ENCODE peak calls at places on chromosomes 5 and 9, in eight cellular contexts. T is GM23338, Q is uterus, D is stomach, M is A549, A is left ventricle myocardium inferior, S is heart left ventricle, W is cardiac muscle cell. F is an unnamed sample.

GRCh38 chr9:131774636-131775035 is 34.8 kb upstream of the RAPGEF1 start:
- DNase-seq in S (no peak), D (no peak), A (no peak), M (no peak), Q (no peak), T (no peak), W (no peak), F (no peak)

GRCh38 chr9:106479679-106480078 is 383.3 kb upstream of the ZNF462 start:
- DNase-seq in S (no peak), Q (no peak), D (no peak), M (no peak), T (no peak), W (no peak), A (no peak), F (peak)

GRCh38 chr5:7347377-7347776 is 48.6 kb upstream of the ADCY2 start:
- DNase-seq in W (no peak), T (peak), S (no peak), A (no peak), Q (no peak), M (no peak), D (no peak), F (no peak)

GRCh38 chr9:136078498-136079011 is 16.5 kb downstream of the NACC2 start:
- DNase-seq in W (no peak), A (no peak), D (no peak), M (no peak), T (no peak), S (no peak), Q (no peak), F (no peak)

GRCh38 chr5:167755420-167755819 is 536.0 kb upstream of the WWC1 start:
- DNase-seq in W (no peak), M (no peak), S (no peak), T (no peak), D (no peak), Q (no peak), A (no peak), F (no peak)

GRCh38 chr5:31537856-31538255 is 5.8 kb downstream of the C5orf22 start:
- DNase-seq in A (no peak), S (no peak), W (no peak), Q (no peak), D (no peak), M (no peak), T (no peak), F (peak)

GRCh38 chr9:132905726-132906125 is 27.0 kb downstream of the SPACA9 start:
- DNase-seq in T (no peak), Q (no peak), S (no peak), W (no peak), D (no peak), A (no peak), M (no peak), F (no peak)

GRCh38 chr9:86706391-86706790 is 240.9 kb downstream of the GAS1 start:
- DNase-seq in Q (no peak), S (no peak), A (no peak), D (no peak), T (peak), W (no peak), M (no peak), F (peak)

GRCh38 chr9:108186996-108187395 is 668.8 kb downstream of the ACTL7B start:
- DNase-seq in A (peak), S (peak), D (peak), W (no peak), M (no peak), Q (peak), T (no peak), F (peak)

GRCh38 chr5:82364497-82364896 is 86.3 kb upstream of the RPS23 start:
- DNase-seq in M (peak), D (no peak), W (peak), T (peak), S (no peak), A (no peak), Q (no peak), F (peak)

GRCh38 chr5:82129723-82130285 is 148.3 kb downstream of the RPS23 start:
- DNase-seq in W (no peak), M (no peak), D (no peak), Q (no peak), S (no peak), A (no peak), T (no peak), F (no peak)

GRCh38 chr5:68894673-68895072 is 199.1 kb upstream of the SLC30A5 start:
- DNase-seq in A (no peak), S (no peak), T (no peak), Q (no peak), W (no peak), D (no peak), M (no peak), F (no peak)

GRCh38 chr9:108565651-108566378 is 290.0 kb downstream of the ACTL7B start:
- DNase-seq in A (no peak), W (peak), S (no peak), Q (peak), T (peak), D (peak), M (peak), F (peak)

GRCh38 chr9:83978992-83979811 is 813 bp downstream of the HNRNPK start:
- DNase-seq in W (peak), D (peak), T (peak), M (peak), A (peak), Q (peak), S (peak), F (peak)

GRCh38 chr5:176736271-176736965 is 73.9 kb upstream of the UNC5A start:
- DNase-seq in T (no peak), S (no peak), D (no peak), M (no peak), A (no peak), Q (peak), W (no peak), F (no peak)

GRCh38 chr9:4301971-4302427 is 2.1 kb upstream of the GLIS3 start:
- DNase-seq in W (no peak), S (peak), Q (peak), M (peak), D (no peak), A (peak), T (no peak), F (peak)

GRCh38 chr5:146761809-146762208 is 116.7 kb downstream of the PPP2R2B start:
- DNase-seq in A (no peak), S (no peak), T (no peak), M (no peak), Q (no peak), D (no peak), W (no peak), F (no peak)

GRCh38 chr5:76547242-76547890 is 75.8 kb downstream of the F2RL2 start:
- DNase-seq in T (no peak), S (no peak), D (no peak), M (no peak), A (no peak), W (no peak), Q (no peak), F (no peak)

GRCh38 chr9:113417370-113417769 is 6.8 kb downstream of the C9orf43 start:
- DNase-seq in S (no peak), A (no peak), M (no peak), D (no peak), W (no peak), T (no peak), Q (no peak), F (no peak)

GRCh38 chr5:59725393-59725768 is 168.1 kb downstream of the PDE4D start:
- DNase-seq in T (no peak), Q (no peak), M (no peak), D (no peak), A (no peak), S (no peak), W (no peak), F (peak)

GRCh38 chr5:53406630-53407316 is 73.7 kb upstream of the FST start:
- DNase-seq in W (no peak), T (no peak), M (peak), Q (no peak), S (no peak), A (no peak), D (no peak), F (peak)

GRCh38 chr9:132078369-132079356 is 1.0 kb downstream of the MED27 start:
- DNase-seq in S (no peak), W (peak), T (no peak), M (no peak), Q (peak), D (no peak), A (no peak), F (peak)

GRCh38 chr9:127741831-127742434 is 6.8 kb upstream of the TOR2A start:
- DNase-seq in A (peak), D (peak), Q (peak), T (peak), M (peak), W (peak), S (peak), F (peak)

GRCh38 chr5:32443145-32443540 is 1.4 kb downstream of the ZFR start:
- DNase-seq in S (no peak), W (no peak), T (peak), Q (no peak), A (no peak), D (no peak), M (no peak), F (peak)

GRCh38 chr5:5025098-5025773 is 114.9 kb upstream of the ADAMTS16 start:
- DNase-seq in T (no peak), D (no peak), A (no peak), S (no peak), M (no peak), W (no peak), Q (no peak), F (no peak)

GRCh38 chr5:125587631-125588030 is 835.6 kb upstream of the GRAMD2B start:
- DNase-seq in M (no peak), S (no peak), D (no peak), A (no peak), Q (no peak), T (no peak), W (no peak), F (peak)

GRCh38 chr9:87567566-87567965 is 69.9 kb downstream of the DAPK1 start:
- DNase-seq in S (no peak), A (no peak), D (no peak), Q (no peak), W (no peak), T (peak), M (no peak), F (peak)

GRCh38 chr9:87527211-87527916 is 29.7 kb downstream of the DAPK1 start:
- DNase-seq in M (no peak), T (no peak), W (no peak), S (no peak), D (no peak), A (no peak), Q (no peak), F (no peak)

GRCh38 chr9:5994486-5994885 is 20.9 kb downstream of the RANBP6 start:
- DNase-seq in D (no peak), A (no peak), W (no peak), M (no peak), T (no peak), Q (no peak), S (no peak), F (no peak)

DNA sequence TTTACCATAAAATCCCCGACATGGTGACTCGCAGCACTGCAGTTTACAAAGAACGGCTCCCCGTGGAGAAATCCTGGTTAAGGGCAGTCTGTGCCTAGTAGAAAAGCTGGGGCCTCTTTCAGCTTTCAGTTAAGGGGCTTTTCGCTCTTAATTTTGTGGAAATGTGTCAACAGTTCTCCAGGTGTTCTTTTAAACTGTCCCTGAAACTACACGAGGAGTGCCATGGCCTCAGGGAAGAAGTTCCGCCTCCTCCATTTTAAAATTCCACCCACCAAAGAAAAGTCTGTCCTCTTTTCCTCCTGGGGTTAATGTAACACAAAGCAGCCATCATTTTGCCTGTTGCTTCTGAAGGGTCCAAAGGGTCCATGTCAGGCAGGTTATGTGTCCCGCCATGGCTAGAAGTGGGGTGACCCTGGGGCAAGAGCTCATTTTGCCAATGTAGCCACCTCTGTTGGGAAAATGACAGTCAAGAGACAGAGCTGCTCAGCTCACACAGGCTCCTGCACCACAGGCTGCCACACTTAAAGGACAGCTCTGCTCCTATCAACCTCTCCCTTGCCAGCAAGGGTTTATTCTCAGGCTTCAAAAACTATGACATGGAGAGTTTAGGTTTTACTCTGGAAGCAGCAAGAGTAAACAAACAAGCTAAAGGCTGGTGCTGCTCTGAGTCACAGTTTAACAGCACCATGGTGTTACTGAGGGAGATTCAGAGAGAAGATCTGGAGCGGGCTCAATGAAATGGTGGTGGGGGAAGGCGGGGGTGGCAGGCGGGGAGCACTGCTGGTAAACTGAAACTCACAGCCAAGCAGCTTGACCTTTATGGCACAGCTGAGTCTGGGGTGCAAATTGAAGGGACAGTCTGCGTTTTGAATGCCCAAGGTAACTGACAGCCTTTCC is 3.2 kb downstream of the WHRN start:
- DNase-seq in S (no peak), Q (no peak), A (no peak), T (peak), D (no peak), W (peak), M (peak), F (peak)
- H3K4me3 ChIP-seq in S (no peak), Q (peak), A (no peak), T (peak), D (peak), W (peak), M (no peak), F (no peak)

GRCh38 chr5:321233-321725 is at the start of gene AHRR:
- DNase-seq in M (peak), S (peak), A (peak), W (peak), T (peak), D (peak), Q (no peak), F (peak)
- TF ChIP-seq CTCF in M (peak), S (peak), A (peak), W (peak), T (peak), D (no peak), Q (peak), F (peak)

DNA sequence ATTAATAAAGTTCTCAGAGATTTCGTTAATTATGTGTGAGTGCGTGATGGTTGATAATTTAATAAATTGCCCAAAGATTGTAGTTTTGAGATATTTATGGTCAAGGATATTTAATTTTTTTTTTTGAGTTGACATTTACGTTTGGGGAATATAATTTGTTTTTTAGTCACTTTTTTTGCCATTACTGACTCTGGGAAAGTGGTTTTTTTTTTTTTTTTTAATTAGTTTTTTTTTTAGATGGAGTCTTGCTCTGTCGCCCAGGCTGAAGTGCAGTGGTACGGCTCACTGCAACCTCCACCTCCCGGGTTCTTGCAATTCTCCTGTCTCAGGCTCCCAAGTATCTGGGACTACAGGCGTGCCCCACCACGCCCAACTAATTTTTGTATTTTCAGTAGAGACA is 1.7 kb downstream of the BDP1 start:
- DNase-seq in W (no peak), S (no peak), T (no peak), M (no peak), Q (no peak), A (no peak), D (no peak), F (no peak)
- H3K4me3 ChIP-seq in W (peak), S (no peak), T (peak), M (peak), Q (no peak), A (peak), D (peak), F (peak)

DNA sequence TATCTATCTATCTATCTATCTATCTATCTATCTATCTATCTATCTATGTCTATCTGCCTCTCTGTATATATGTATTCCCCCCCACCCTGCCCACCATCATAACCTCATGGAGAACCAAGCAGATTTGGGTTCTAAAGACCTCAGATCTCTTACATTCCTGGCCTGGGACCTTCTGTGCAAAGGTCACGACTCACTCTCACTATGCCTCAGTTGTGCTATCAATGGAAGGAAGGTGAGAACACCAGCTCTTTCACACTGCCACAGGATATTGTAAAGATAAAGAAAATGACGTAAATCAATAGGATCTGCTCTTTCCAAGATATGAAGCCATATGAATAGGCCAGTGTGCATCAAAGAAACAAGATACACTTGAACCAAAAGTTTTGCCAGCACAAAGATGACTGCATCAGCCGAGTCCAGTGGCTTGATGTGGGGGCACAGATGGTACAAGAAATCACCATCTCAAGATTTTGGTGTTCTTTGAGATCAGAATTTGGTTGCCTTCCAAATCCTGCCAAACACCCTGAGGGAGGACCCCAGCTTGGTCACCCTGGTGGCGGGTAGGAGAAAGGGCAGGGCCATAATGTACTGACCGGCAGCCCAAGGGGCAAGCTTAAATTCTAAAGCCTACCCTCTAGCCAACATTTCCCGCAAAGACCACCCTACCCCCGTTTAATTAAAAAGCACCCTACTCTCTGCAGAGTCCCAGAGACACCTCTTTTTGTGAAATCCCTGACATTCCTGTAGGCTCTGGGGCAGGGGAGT is 8.4 kb upstream of the FGF1 start:
- DNase-seq in M (no peak), A (no peak), D (no peak), Q (no peak), W (no peak), S (no peak), T (peak), F (no peak)
- TF ChIP-seq CTCF in M (no peak), A (peak), D (no peak), Q (no peak), W (peak), S (no peak), T (peak), F (peak)

GRCh38 chr9:112296929-112297328 is 36.5 kb downstream of the PTBP3 start:
- DNase-seq in A (no peak), D (no peak), S (no peak), M (no peak), W (no peak), T (no peak), Q (no peak), F (no peak)

GRCh38 chr9:112295174-112295573 is 38.2 kb downstream of the PTBP3 start:
- DNase-seq in M (no peak), S (no peak), W (no peak), A (no peak), T (no peak), Q (no peak), D (no peak), F (no peak)

GRCh38 chr9:112301420-112301819 is 32.0 kb downstream of the PTBP3 start:
- DNase-seq in Q (no peak), D (no peak), W (no peak), T (no peak), A (no peak), S (no peak), M (no peak), F (no peak)

GRCh38 chr9:112299514-112299913 is 33.9 kb downstream of the PTBP3 start:
- DNase-seq in D (no peak), W (no peak), T (no peak), S (no peak), M (peak), A (no peak), Q (no peak), F (peak)
- H3K4me3 ChIP-seq in D (no peak), W (no peak), T (no peak), S (no peak), M (no peak), A (no peak), Q (no peak), F (no peak)

GRCh38 chr9:90915693-90916092 is 114.1 kb downstream of the SYK start:
- DNase-seq in W (peak), T (peak), M (peak), S (no peak), Q (no peak), A (no peak), D (peak), F (peak)
- TF ChIP-seq CTCF in W (peak), T (peak), M (no peak), S (no peak), Q (peak), A (no peak), D (no peak), F (peak)

DNA sequence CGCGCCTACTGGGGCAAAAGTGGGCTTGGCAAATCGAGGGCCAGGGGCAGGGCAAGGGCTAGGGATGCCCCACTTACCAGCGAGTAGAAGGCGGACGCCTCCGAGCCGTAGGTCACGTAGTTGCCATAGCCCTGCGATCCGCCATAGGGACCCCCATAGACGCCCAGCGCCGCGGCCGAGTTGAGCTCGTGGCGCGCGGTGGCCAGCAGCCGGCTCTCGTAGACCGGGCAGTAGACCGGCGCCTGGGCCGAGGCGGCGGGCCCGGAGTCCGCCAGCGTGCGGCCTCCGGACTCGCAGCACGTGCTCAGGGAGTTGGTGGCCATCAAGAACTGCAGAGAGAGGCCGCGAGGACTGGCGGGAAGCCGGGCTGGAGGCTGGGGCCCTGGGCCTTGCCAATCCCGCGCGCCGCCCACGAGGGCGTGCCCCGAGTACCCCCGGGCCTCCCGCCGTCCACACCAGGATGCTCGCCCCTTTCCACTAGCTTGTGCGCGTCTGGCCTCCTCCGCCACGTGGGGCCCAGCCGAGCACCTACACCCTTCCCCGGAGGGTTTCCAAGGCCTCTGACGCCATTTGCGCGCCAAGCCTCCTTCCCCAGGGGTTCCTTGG is 891 bp downstream of the IRX4 start:
- DNase-seq in T (peak), S (no peak), D (no peak), W (peak), A (no peak), M (no peak), Q (no peak), F (no peak)
- H3K4me3 ChIP-seq in T (peak), S (no peak), D (peak), W (peak), A (peak), M (no peak), Q (no peak), F (no peak)